ENCODE peak calls at places on chromosomes 6 and 20, in four cellular contexts. A, J, D and Q are unnamed samples.
A peak's percentile ranks its signal among the peaks of the same experiment; 100 is the strongest.

GRCh38 chr6:128290221-128290620 is 230.2 kb downstream of the PTPRK start:
- DNase-seq in J (no peak), A (no peak), D (no peak), Q (no peak)

GRCh38 chr20:2137552-2138201 is 36.0 kb downstream of the STK35 start:
- DNase-seq in D (no peak), A (no peak), J (no peak), Q (no peak)

GRCh38 chr20:59268827-59269226 is 31.6 kb upstream of the EDN3 start:
- DNase-seq in A (no peak), D (no peak), J (no peak), Q (no peak)

GRCh38 chr20:63655249-63655648 is 2.0 kb upstream of the STMN3 start:
- DNase-seq in D (no peak), J (no peak), A (no peak), Q (no peak)

GRCh38 chr20:10093087-10093591 is 58.4 kb downstream of the ANKEF1 start:
- DNase-seq in D (no peak), A (no peak), J (no peak), Q (no peak)

GRCh38 chr6:54185885-54186284 is 74.6 kb downstream of the MLIP start:
- DNase-seq in D (no peak), J (no peak), A (no peak), Q (no peak)

GRCh38 chr6:169097336-169098052 is 156.2 kb downstream of the THBS2 start:
- DNase-seq in A (no peak), J (no peak), D (no peak), Q (no peak)

GRCh38 chr6:89208551-89208950 is 8.6 kb downstream of the GABRR1 start:
- DNase-seq in A (no peak), J (no peak), D (no peak), Q (no peak)

GRCh38 chr20:33322456-33322855 is 39.4 kb downstream of the BPIFB1 start:
- DNase-seq in A (no peak), J (no peak), D (no peak), Q (no peak)

GRCh38 chr20:63494084-63494419 is 4.8 kb downstream of the EEF1A2 start:
- DNase-seq in A (no peak), J (no peak), D (no peak), Q (no peak)

GRCh38 chr6:35425284-35425683 is 26.9 kb upstream of the FANCE start:
- DNase-seq in D (no peak), A (no peak), J (no peak), Q (no peak)

GRCh38 chr20:63538204-63539091 is 1.3 kb upstream of the PTK6 start:
- DNase-seq in D (peak; percentile 67), J (peak; percentile 89), A (no peak), Q (no peak)

DNA sequence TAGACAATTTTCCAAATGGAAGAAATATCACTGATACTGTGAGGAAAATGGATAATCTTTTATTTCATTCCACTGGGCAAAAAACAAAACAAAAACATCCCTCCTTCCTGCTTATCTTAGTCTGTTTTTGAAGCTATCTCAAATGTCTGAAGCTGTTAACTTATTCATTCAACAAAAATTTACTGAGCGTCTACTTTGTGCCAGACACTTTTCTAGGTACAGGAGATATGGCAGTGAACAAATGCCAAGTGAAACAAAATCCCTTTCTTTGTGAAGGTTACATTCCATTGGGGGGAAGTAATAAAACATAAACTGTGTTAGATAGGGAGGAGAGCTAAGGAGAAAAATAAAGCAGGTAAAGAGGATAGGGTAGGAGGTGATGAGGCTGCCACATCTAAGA is 47.5 kb downstream of the TNFRSF21 start:
- DNase-seq in J (no peak), D (no peak), A (no peak), Q (no peak)
- TF ChIP-seq SIN3A in J (no peak), D (no peak), A (no peak), Q (no peak)

GRCh38 chr6:157593596-157593995 is 212.6 kb downstream of the ZDHHC14 start:
- DNase-seq in J (no peak), D (no peak), A (no peak), Q (no peak)

GRCh38 chr6:157592566-157592965 is 211.6 kb downstream of the ZDHHC14 start:
- DNase-seq in A (no peak), J (peak; percentile 61), D (no peak), Q (no peak)

GRCh38 chr6:157595768-157596167 is 214.8 kb downstream of the ZDHHC14 start:
- DNase-seq in D (no peak), J (no peak), A (no peak), Q (no peak)

GRCh38 chr6:157592980-157593379 is 212.0 kb downstream of the ZDHHC14 start:
- DNase-seq in A (no peak), D (no peak), J (no peak), Q (no peak)

GRCh38 chr6:157594292-157594691 is 213.3 kb downstream of the ZDHHC14 start:
- DNase-seq in A (no peak), J (no peak), D (no peak), Q (no peak)
- H3K4me3 ChIP-seq in A (no peak overlapping the region), J (no peak overlapping the region), D (no peak overlapping the region), Q (no peak overlapping the region)

GRCh38 chr6:160162167-160162566 is 40.6 kb downstream of the SLC22A1 start:
- DNase-seq in D (no peak), J (no peak), A (no peak), Q (no peak)

GRCh38 chr6:160160929-160161646 is 39.5 kb downstream of the SLC22A1 start:
- DNase-seq in A (no peak), D (no peak), J (no peak), Q (no peak)

GRCh38 chr6:160163425-160163824 is 41.8 kb downstream of the SLC22A1 start:
- DNase-seq in D (no peak), A (no peak), J (no peak), Q (no peak)

GRCh38 chr6:160161647-160161986 is 40.0 kb downstream of the SLC22A1 start:
- DNase-seq in D (no peak), A (no peak), J (no peak), Q (no peak)

GRCh38 chr6:160160450-160160849 is 38.8 kb downstream of the SLC22A1 start:
- DNase-seq in A (no peak), D (peak; percentile 72), J (peak; percentile 46), Q (no peak)
- H3K36me3 ChIP-seq in A (no peaks in the 10 kb centered on the region), D (no peaks in the 10 kb centered on the region), J (no peaks in the 10 kb centered on the region), Q (no peaks in the 10 kb centered on the region)

DNA sequence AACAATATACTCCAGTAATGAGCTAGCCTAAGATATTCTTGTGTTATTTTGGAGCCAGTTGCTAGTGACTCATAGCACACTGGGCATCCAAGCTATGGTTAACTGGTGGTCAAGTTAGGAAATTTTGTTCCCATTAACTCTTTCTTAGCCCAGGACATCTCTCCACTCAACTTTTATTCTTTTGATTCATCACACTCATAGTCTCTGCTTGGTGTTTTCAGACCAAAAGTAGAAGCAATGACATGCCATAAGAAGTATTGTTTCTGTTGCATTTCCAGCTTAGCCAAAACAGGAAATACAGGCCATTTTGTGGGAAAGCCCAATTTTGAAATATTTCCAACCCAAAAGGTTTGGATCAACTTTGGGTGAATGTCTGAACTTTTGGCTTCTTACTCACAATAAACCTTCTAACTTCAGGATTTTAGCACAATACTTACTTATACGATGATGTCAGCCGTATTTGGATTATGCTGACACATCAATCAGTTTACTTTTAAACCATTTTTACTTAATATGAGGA is 31.6 kb upstream of the CCN2 start:
- DNase-seq in A (no peak), D (no peak), J (no peak), Q (no peak)
- TF ChIP-seq SIN3A in A (no peak), D (no peak), J (no peak), Q (no peak)